ENCODE peak calls at places on chromosomes 12 and 14, in four cellular contexts. One of them, this sample, is unnamed.

GRCh38 chr14:106883218-106883692 is 1356.9 kb downstream of the TMEM121 start:
- DNase-seq in sigmoid colon: no peak
- DNase-seq in Peyer's patch: no peak
- DNase-seq in heart left ventricle: peak; percentile 13
- DNase-seq in this sample: no peak

GRCh38 chr14:68979722-68980552 is 835 bp upstream of the ACTN1 start:
- DNase-seq in heart left ventricle: peak; percentile 51
- DNase-seq in Peyer's patch: peak; percentile 68
- DNase-seq in sigmoid colon: peak; percentile 87
- DNase-seq in this sample: peak; percentile 48

GRCh38 chr12:123120452-123121166 is 30.3 kb downstream of the PITPNM2 start:
- DNase-seq in Peyer's patch: peak; percentile 13
- DNase-seq in sigmoid colon: no peak
- DNase-seq in heart left ventricle: no peak
- DNase-seq in this sample: no peak

GRCh38 chr14:105249175-105250007 is 1.1 kb downstream of the BTBD6 start:
- DNase-seq in heart left ventricle: no peak
- DNase-seq in Peyer's patch: no peak
- DNase-seq in sigmoid colon: no peak
- DNase-seq in this sample: no peak

GRCh38 chr12:19316420-19316819 is 122.9 kb upstream of the AEBP2 start:
- DNase-seq in heart left ventricle: no peak
- DNase-seq in sigmoid colon: no peak
- DNase-seq in Peyer's patch: no peak
- DNase-seq in this sample: no peak

GRCh38 chr14:71588028-71588427 is 344.2 kb upstream of the RGS6 start:
- DNase-seq in sigmoid colon: no peak
- DNase-seq in heart left ventricle: no peak
- DNase-seq in Peyer's patch: no peak
- DNase-seq in this sample: no peak

GRCh38 chr12:101697197-101697929 is at the start of gene CHPT1:
- DNase-seq in Peyer's patch: peak; percentile 90
- DNase-seq in heart left ventricle: peak; percentile 79
- DNase-seq in sigmoid colon: peak; percentile 83
- DNase-seq in this sample: peak; percentile 90

GRCh38 chr14:91291786-91292405 is 47.4 kb upstream of the GPR68 start:
- DNase-seq in Peyer's patch: no peak
- DNase-seq in heart left ventricle: no peak
- DNase-seq in sigmoid colon: no peak
- DNase-seq in this sample: no peak

GRCh38 chr14:87805315-87805723 is 187.7 kb downstream of the GALC start:
- DNase-seq in sigmoid colon: no peak
- DNase-seq in heart left ventricle: peak; percentile 25
- DNase-seq in Peyer's patch: no peak
- DNase-seq in this sample: no peak

GRCh38 chr12:55929306-55929791 is 1.6 kb upstream of the DGKA start:
- DNase-seq in heart left ventricle: no peak
- DNase-seq in sigmoid colon: no peak
- DNase-seq in Peyer's patch: no peak
- DNase-seq in this sample: no peak

GRCh38 chr12:79119796-79120195 is 255.2 kb downstream of the SYT1 start:
- DNase-seq in sigmoid colon: no peak
- DNase-seq in heart left ventricle: no peak
- DNase-seq in Peyer's patch: no peak
- DNase-seq in this sample: no peak

GRCh38 chr12:106978035-106978800 is 8.7 kb downstream of the MTERF2 start:
- DNase-seq in Peyer's patch: peak; percentile 57
- DNase-seq in heart left ventricle: peak; percentile 68
- DNase-seq in sigmoid colon: peak; percentile 83
- DNase-seq in this sample: peak; percentile 44

GRCh38 chr14:104974665-104975390 is 3.3 kb downstream of the AHNAK2 start:
- DNase-seq in heart left ventricle: peak; percentile 7
- DNase-seq in sigmoid colon: peak; percentile 62
- DNase-seq in Peyer's patch: peak; percentile 42
- DNase-seq in this sample: no peak

GRCh38 chr14:31960039-31960438 is 117.1 kb upstream of the ARHGAP5 start:
- DNase-seq in heart left ventricle: no peak
- DNase-seq in Peyer's patch: no peak
- DNase-seq in sigmoid colon: no peak
- DNase-seq in this sample: no peak

GRCh38 chr14:90828642-90829487 is 12.6 kb upstream of the TTC7B start:
- DNase-seq in heart left ventricle: no peak
- DNase-seq in sigmoid colon: no peak
- DNase-seq in Peyer's patch: no peak
- DNase-seq in this sample: no peak

GRCh38 chr12:118035194-118036041 is 18.9 kb downstream of the RFC5 start:
- DNase-seq in heart left ventricle: no peak
- DNase-seq in sigmoid colon: no peak
- DNase-seq in Peyer's patch: no peak
- DNase-seq in this sample: no peak

GRCh38 chr12:9127936-9128663 is 12.4 kb upstream of the A2M start:
- DNase-seq in heart left ventricle: no peak
- DNase-seq in Peyer's patch: peak; percentile 35
- DNase-seq in sigmoid colon: no peak
- DNase-seq in this sample: peak; percentile 18

GRCh38 chr12:66662729-66663128 is 16.1 kb downstream of the GRIP1 start:
- DNase-seq in sigmoid colon: no peak
- DNase-seq in Peyer's patch: no peak
- DNase-seq in heart left ventricle: no peak
- DNase-seq in this sample: no peak

GRCh38 chr14:92883066-92883465 is 39.9 kb upstream of the CHGA start:
- DNase-seq in Peyer's patch: no peak
- DNase-seq in heart left ventricle: no peak
- DNase-seq in sigmoid colon: no peak
- DNase-seq in this sample: no peak

GRCh38 chr14:92501891-92502351 is 11.7 kb upstream of the RIN3 start:
- DNase-seq in sigmoid colon: no peak
- DNase-seq in Peyer's patch: no peak
- DNase-seq in heart left ventricle: no peak
- DNase-seq in this sample: no peak

GRCh38 chr14:82075566-82075965 is 541.9 kb upstream of the SEL1L start:
- DNase-seq in heart left ventricle: no peak
- DNase-seq in sigmoid colon: no peak
- DNase-seq in Peyer's patch: no peak
- DNase-seq in this sample: peak; percentile 63

GRCh38 chr14:75234173-75234855 is 44.3 kb upstream of the FOS start:
- DNase-seq in Peyer's patch: peak; percentile 79
- DNase-seq in sigmoid colon: peak; percentile 83
- DNase-seq in heart left ventricle: peak; percentile 59
- DNase-seq in this sample: no peak

GRCh38 chr12:65532162-65532561 is 253.7 kb downstream of the MSRB3 start:
- DNase-seq in heart left ventricle: no peak
- DNase-seq in Peyer's patch: no peak
- DNase-seq in sigmoid colon: no peak
- DNase-seq in this sample: no peak

DNA sequence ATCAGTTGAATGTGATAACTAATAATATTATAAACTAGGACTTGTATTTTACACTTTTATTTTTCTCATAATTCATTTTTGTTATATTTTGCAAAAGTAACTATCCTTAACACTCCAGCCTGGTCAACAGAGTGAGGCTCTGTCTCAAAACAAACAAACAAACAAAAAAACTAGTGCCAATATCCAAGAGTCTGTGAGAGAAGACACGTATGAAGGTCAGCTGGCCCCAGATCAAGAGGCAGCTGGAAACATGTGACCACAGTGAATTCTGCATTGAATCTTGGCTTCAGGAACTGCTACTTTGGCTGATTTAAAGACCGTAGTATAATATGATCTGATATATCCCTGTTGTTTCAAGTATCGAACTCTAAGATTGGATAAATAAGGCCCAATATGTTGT is 47.0 kb downstream of the ESR2 start:
- DNase-seq in heart left ventricle: no peak
- DNase-seq in sigmoid colon: no peak
- DNase-seq in Peyer's patch: no peak
- DNase-seq in this sample: no peak
- H3K27ac ChIP-seq in heart left ventricle: no peak overlapping the region
- H3K27ac ChIP-seq in sigmoid colon: no peak overlapping the region
- H3K27ac ChIP-seq in Peyer's patch: no peak overlapping the region
- H3K27ac ChIP-seq in this sample: no peak overlapping the region

GRCh38 chr12:73699318-73699717 is 838.3 kb upstream of the ATXN7L3B start:
- DNase-seq in heart left ventricle: no peak
- DNase-seq in sigmoid colon: no peak
- DNase-seq in Peyer's patch: no peak
- DNase-seq in this sample: no peak
- H3K36me3 ChIP-seq in heart left ventricle: no peaks in the 10 kb centered on the region
- H3K36me3 ChIP-seq in sigmoid colon: no peaks in the 10 kb centered on the region
- H3K36me3 ChIP-seq in Peyer's patch: no peaks in the 10 kb centered on the region
- H3K36me3 ChIP-seq in this sample: no peaks in the 10 kb centered on the region

DNA sequence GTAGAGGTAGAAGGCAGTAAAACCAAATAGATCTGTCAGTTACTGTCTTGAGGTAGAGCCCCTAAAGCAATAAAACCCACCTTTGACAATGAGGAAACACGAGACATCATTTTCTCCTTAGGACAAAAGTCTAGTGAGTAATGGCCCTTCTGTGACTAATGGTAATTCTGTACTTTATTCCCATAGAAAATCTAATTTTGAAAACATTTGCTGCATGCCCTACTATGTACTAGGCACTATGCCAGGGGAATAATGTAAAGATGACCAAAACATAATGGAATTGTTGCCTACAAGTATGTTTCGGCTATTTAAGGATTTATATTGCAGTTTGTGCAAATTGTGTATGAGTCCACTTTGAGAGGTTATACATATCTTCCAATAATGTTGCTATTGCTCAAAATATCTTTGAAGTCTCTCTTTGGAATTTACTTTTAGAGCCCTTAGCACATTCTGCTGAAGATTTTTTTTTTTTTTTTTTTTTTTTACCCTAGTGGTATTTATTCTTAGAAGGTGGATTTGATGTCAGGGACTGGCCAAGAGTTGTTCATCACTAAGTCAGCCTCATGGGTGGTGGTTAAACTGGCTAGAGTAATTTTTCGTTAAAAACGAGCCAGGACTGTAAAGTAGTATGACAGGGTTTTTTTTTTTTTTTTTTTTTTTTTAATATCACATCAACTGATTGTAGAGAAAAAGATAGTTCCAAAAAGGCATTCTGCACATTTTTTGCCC is 109.7 kb downstream of the CRADD start:
- DNase-seq in sigmoid colon: no peak
- DNase-seq in heart left ventricle: no peak
- DNase-seq in Peyer's patch: no peak
- DNase-seq in this sample: no peak
- H3K27ac ChIP-seq in sigmoid colon: peak overlapping the region; percentile 84
- H3K27ac ChIP-seq in heart left ventricle: peak overlapping the region; percentile 80
- H3K27ac ChIP-seq in Peyer's patch: no peak overlapping the region
- H3K27ac ChIP-seq in this sample: no peak overlapping the region

DNA sequence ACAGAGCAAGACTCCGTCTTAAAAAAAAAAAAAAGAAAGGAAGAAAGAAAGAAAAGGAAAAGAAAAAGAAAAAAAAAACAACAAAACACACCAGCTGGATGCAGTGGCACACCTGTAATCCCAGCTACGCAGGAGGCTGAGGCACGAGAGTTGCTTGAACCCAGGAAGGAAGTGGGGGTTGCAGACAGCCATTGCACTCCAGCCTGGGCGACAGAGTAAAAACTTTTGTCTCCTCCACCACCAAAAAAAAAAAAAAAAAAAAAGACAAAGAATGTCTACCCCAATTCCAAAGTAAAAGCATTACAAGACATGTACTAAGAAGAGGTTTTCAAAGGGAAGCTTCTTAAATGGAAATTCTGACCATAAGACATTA is 53.4 kb downstream of the HNRNPC start:
- DNase-seq in sigmoid colon: no peak
- DNase-seq in Peyer's patch: no peak
- DNase-seq in heart left ventricle: no peak
- DNase-seq in this sample: no peak
- H3K36me3 ChIP-seq in sigmoid colon: peaks cover 21% of the 10 kb centered on the region
- H3K36me3 ChIP-seq in Peyer's patch: peaks cover 84% of the 10 kb centered on the region
- H3K36me3 ChIP-seq in heart left ventricle: peaks cover 26% of the 10 kb centered on the region
- H3K36me3 ChIP-seq in this sample: peaks cover 3% of the 10 kb centered on the region

GRCh38 chr12:75658826-75659823 is 147.7 kb upstream of the KRR1 start:
- DNase-seq in Peyer's patch: no peak
- DNase-seq in heart left ventricle: no peak
- DNase-seq in sigmoid colon: no peak
- DNase-seq in this sample: no peak

GRCh38 chr12:75656650-75657049 is 145.2 kb upstream of the KRR1 start:
- DNase-seq in Peyer's patch: no peak
- DNase-seq in sigmoid colon: no peak
- DNase-seq in heart left ventricle: no peak
- DNase-seq in this sample: no peak

GRCh38 chr12:75660107-75660530 is 148.7 kb upstream of the KRR1 start:
- DNase-seq in heart left ventricle: no peak
- DNase-seq in sigmoid colon: no peak
- DNase-seq in Peyer's patch: no peak
- DNase-seq in this sample: no peak

GRCh38 chr12:75657866-75658265 is 146.5 kb upstream of the KRR1 start:
- DNase-seq in Peyer's patch: no peak
- DNase-seq in heart left ventricle: no peak
- DNase-seq in sigmoid colon: no peak
- DNase-seq in this sample: no peak

GRCh38 chr12:75658286-75658685 is 146.9 kb upstream of the KRR1 start:
- DNase-seq in heart left ventricle: no peak
- DNase-seq in Peyer's patch: no peak
- DNase-seq in sigmoid colon: no peak
- DNase-seq in this sample: no peak
- H3K27ac ChIP-seq in heart left ventricle: no peak overlapping the region
- H3K27ac ChIP-seq in Peyer's patch: no peak overlapping the region
- H3K27ac ChIP-seq in sigmoid colon: no peak overlapping the region
- H3K27ac ChIP-seq in this sample: no peak overlapping the region